ENCODE peak calls at places on chromosomes 3 and 15, in five cellular contexts. W is heart right ventricle, X is left lung, U is Calu3, F is kidney. S is an unnamed sample.
A peak's percentile ranks its signal among the peaks of the same experiment; 100 is the strongest.

GRCh38 chr3:72896996-72897757 is 9.3 kb downstream of the GXYLT2 start:
- DNase-seq in X (no peak), F (no peak), U (no peak), W (no peak), S (no peak)

GRCh38 chr15:93997071-93997658 is 234.2 kb upstream of the MCTP2 start:
- DNase-seq in W (no peak), F (no peak), U (peak; percentile 26), X (no peak), S (peak; percentile 11)

GRCh38 chr3:54665201-54665600 is 262.7 kb downstream of the LRTM1 start:
- DNase-seq in X (no peak), W (no peak), U (no peak), F (no peak), S (no peak)

GRCh38 chr15:68218331-68218730 is 11.2 kb downstream of the CLN6 start:
- DNase-seq in W (no peak), U (no peak), F (peak; percentile 37), X (no peak), S (no peak)

GRCh38 chr3:9098716-9099675 is 135.7 kb upstream of the RAD18 start:
- DNase-seq in F (no peak), X (no peak), U (no peak), W (no peak), S (no peak)

GRCh38 chr15:95298729-95299128 is 1031.8 kb upstream of the NR2F2 start:
- DNase-seq in W (no peak), X (no peak), F (no peak), U (no peak), S (no peak)

GRCh38 chr3:4799266-4800256 is 179.7 kb upstream of the BHLHE40 start:
- DNase-seq in U (no peak), W (no peak), X (no peak), F (no peak), S (no peak)

GRCh38 chr3:4806535-4807108 is 172.6 kb upstream of the BHLHE40 start:
- DNase-seq in U (no peak), F (no peak), X (no peak), W (no peak), S (no peak)

GRCh38 chr15:76663529-76663928 is 241.6 kb downstream of the SCAPER start:
- DNase-seq in U (no peak), X (no peak), F (no peak), W (no peak), S (no peak)

GRCh38 chr15:33393552-33393951 is 82.8 kb downstream of the RYR3 start:
- DNase-seq in W (no peak), U (no peak), F (no peak), X (no peak), S (no peak)
- TF ChIP-seq CTCF in W (no peak), U (no peak), F (no peak), X (no peak), S (no peak)

GRCh38 chr3:142853270-142854163 is 35.4 kb downstream of the PCOLCE2 start:
- DNase-seq in F (no peak), W (peak; percentile 39), X (peak; percentile 59), U (peak; percentile 90), S (no peak)
- TF ChIP-seq CTCF in F (no peak), W (no peak), X (no peak), U (no peak), S (no peak)

DNA sequence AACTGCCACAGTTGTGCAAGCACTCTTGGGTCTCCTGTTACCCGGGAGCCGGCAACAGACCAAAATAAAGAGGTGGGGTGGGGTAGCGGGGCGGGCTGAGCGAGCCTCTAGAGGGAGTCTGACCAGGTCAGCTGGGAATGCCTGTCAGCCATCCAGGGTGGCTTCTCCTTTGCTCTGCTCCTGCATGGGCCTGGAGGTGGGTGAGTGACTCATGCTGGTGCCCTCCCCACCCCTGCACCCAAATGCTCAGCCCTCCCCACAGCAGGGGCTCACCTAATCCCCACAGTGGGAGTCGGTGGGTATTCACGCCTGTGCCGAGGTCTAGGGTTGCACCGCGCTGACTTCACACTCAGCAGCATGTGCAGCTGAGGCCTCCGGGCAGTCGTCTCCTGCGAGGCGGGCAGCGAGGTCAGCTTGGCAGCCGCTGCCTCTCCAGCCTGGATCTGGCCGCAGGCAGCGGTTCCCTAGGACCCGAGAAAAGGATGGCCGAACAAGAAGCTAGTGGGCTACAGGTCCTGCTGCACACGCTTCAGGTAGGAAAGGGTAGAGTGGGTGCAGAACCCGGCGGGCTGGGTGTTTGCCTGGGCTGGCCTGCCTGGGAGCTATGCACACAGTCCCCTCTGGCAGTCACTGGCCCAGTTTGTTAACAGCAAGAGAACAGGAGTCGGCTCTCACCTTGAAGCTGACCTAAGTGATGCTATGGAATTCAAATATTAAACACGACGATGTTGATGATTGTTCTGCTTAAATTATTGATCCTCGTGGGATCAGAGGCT is at the start of gene AGBL1:
- DNase-seq in X (peak; percentile 56), U (no peak), F (no peak), W (no peak), S (no peak)
- TF ChIP-seq CTCF in X (no peak), U (no peak), F (no peak), W (no peak), S (no peak)

DNA sequence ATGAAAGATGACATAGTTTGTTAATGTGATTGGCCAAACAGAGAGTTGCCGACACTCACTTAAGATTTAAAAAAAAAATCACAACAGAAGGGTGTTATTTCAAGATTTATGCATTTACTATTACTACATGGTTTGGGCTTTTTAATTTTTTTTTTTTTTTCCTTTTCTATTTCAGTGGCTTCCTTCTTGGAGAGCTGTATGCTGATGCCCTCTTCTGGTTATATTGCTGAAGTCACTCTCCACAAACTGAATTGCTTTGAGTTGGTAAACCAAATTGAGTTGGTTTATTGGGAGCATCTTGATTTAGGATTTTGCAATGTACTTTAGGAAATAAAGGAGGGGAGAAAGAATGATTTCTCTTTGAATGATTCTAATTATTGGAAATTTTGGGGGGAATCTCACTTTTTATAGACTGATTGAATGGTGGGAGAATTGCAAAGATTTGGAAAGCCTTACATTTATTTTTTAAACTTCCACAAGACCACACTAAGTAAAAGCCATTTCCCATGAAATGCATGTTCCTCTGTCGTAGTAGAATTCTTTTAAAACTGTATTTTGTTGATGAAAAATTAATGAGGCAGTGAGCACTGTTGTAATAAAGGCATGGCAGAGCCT is 186.6 kb upstream of the FEZF2 start:
- DNase-seq in W (no peak), X (no peak), U (no peak), F (no peak), S (peak; percentile 9)
- TF ChIP-seq CTCF in W (peak; percentile 28), X (no peak), U (no peak), F (peak; percentile 30), S (peak; percentile 13)